ENCODE peak calls at places on chromosomes 16 and 17, in ten cellular contexts. Y, X, F, E, D, Z, K, V, B and L are unnamed samples.

GRCh38 chr17:12667299-12667958 is 1.7 kb downstream of the MYOCD start:
- DNase-seq in K (peak), D (no peak), Z (peak), E (peak), X (no peak), Y (peak), F (peak), B (no peak), V (no peak), L (peak)

GRCh38 chr17:61454095-61454931 is 2.1 kb downstream of the TBX4 start:
- DNase-seq in K (no peak), Z (no peak), V (no peak), X (no peak), E (no peak), Y (no peak), B (no peak), D (no peak), F (no peak), L (no peak)

GRCh38 chr17:59151591-59151990 is 3.4 kb downstream of the SKA2 start:
- DNase-seq in V (no peak), D (no peak), E (no peak), K (no peak), F (no peak), B (no peak), Y (no peak), Z (no peak), X (no peak), L (no peak)

GRCh38 chr16:72947379-72948237 is 100.3 kb downstream of the ZFHX3 start:
- DNase-seq in X (no peak), V (no peak), K (peak), F (no peak), Z (no peak), E (no peak), B (no peak), D (no peak), Y (no peak), L (no peak)

GRCh38 chr16:82892327-82892726 is 265.6 kb downstream of the CDH13 start:
- DNase-seq in X (no peak), K (no peak), F (no peak), D (no peak), E (no peak), Y (no peak), V (no peak), B (no peak), Z (no peak), L (no peak)

GRCh38 chr17:12998461-12998860 is 19.4 kb downstream of the ELAC2 start:
- DNase-seq in V (no peak), E (no peak), Y (no peak), Z (no peak), F (no peak), B (no peak), X (no peak), D (no peak), K (no peak), L (no peak)

GRCh38 chr17:37518816-37519215 is 29.1 kb downstream of the DUSP14 start:
- DNase-seq in X (no peak), K (no peak), F (no peak), E (no peak), B (no peak), Z (no peak), Y (no peak), V (no peak), D (no peak), L (no peak)

GRCh38 chr17:70535986-70536385 is 366.7 kb downstream of the KCNJ2 start:
- DNase-seq in X (no peak), Y (no peak), E (no peak), F (peak), V (no peak), B (no peak), D (no peak), K (no peak), Z (no peak), L (no peak)

GRCh38 chr16:20385844-20386832 is 18.4 kb downstream of the PDILT start:
- DNase-seq in E (peak), Z (peak), Y (peak), B (no peak), X (no peak), D (peak), K (peak), F (peak), V (no peak), L (no peak)

DNA sequence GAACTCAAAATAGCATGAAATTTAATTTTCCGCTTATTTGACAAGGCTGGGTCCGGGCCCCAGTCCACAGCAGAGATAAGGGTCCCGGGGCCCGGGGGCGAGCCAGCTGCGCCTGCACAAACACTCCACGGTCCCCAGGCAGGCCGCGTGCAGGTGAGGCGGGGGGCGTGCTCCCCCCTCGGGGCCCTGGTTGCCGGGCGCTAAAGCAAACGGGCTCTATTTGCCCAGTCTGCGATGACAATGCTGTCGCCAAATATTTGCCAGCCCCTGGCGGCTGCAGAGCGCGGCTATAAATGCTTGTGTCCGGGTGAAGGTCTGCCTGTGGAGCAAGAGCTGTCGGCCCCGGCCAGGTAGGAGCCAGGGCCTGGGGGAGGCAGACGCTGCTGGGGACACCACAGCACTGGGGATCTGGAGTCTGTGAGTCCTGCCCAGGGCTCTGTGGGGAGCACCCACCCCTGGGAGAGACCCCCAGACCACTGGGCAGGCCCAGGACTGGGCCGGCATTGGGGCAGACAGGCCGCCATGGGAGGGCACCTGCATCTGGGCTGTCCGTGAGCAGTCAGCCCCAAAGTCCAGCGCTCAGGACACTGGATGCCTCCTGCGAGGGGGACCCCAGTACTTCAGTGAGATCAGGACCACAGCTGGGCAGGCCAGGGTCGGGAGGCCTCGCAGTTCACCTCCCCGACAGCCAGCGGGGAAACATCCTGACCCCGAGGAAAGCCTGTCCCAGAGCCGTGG is at the start of gene PERCC1:
- DNase-seq in D (no peak), K (peak), F (no peak), Z (no peak), V (no peak), X (no peak), E (no peak), B (no peak), Y (peak), L (no peak)
- TF ChIP-seq CTCF in D (no peak), K (peak), F (no peak), Z (no peak), V (no peak), X (no peak), E (no peak), B (no peak), Y (peak), L (no peak)

GRCh38 chr17:214881-215331 is 33.5 kb upstream of the DOC2B start:
- DNase-seq in E (no peak), D (no peak), Y (no peak), Z (no peak), X (no peak), B (no peak), F (no peak), K (no peak), V (no peak), L (no peak)
- H3K4me3 ChIP-seq in E (no peak), D (no peak), Y (no peak), Z (no peak), X (no peak), B (no peak), F (no peak), K (no peak), V (no peak), L (no peak)

GRCh38 chr16:12900599-12901203 is 697 bp upstream of the SHISA9 start:
- DNase-seq in F (no peak), D (no peak), B (no peak), X (no peak), E (no peak), Y (no peak), K (no peak), V (no peak), Z (no peak), L (no peak)

GRCh38 chr16:12899529-12900168 is 1.7 kb upstream of the SHISA9 start:
- DNase-seq in K (no peak), F (no peak), V (no peak), D (no peak), B (no peak), Z (no peak), E (no peak), X (no peak), Y (peak), L (no peak)

GRCh38 chr16:12898556-12898955 is 2.8 kb upstream of the SHISA9 start:
- DNase-seq in X (no peak), Z (no peak), D (no peak), B (no peak), Y (no peak), K (no peak), E (no peak), F (no peak), V (no peak), L (no peak)

GRCh38 chr16:12893050-12893750 is 8.2 kb upstream of the SHISA9 start:
- DNase-seq in E (no peak), D (no peak), Z (no peak), F (no peak), B (no peak), X (no peak), Y (no peak), K (no peak), V (no peak), L (no peak)

DNA sequence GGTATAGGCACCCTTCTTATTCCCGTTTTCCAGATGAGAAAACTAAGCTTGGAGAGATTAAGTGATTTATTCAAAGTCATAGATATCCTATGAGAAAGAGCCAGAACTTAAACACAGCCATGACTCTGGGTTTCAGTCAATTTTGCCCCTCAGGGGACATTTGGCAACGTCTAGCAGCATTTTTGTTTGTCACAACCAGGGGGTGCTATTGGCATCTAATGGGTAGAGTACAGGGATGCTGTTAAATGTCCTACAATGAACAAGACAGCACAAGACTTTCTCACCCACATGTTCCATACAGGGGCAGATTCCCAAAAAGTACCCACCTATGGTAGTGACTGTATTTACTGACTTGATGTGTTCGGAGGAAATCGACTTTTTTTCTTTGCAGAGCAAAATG is 4.8 kb upstream of the SHISA9 start:
- DNase-seq in V (no peak), Y (no peak), B (no peak), F (peak), Z (no peak), E (no peak), D (no peak), K (peak), X (no peak), L (no peak)
- TF ChIP-seq CTCF in V (peak), Y (peak), B (peak), F (peak), Z (no peak), E (no peak), D (no peak), K (peak), X (peak), L (peak)

DNA sequence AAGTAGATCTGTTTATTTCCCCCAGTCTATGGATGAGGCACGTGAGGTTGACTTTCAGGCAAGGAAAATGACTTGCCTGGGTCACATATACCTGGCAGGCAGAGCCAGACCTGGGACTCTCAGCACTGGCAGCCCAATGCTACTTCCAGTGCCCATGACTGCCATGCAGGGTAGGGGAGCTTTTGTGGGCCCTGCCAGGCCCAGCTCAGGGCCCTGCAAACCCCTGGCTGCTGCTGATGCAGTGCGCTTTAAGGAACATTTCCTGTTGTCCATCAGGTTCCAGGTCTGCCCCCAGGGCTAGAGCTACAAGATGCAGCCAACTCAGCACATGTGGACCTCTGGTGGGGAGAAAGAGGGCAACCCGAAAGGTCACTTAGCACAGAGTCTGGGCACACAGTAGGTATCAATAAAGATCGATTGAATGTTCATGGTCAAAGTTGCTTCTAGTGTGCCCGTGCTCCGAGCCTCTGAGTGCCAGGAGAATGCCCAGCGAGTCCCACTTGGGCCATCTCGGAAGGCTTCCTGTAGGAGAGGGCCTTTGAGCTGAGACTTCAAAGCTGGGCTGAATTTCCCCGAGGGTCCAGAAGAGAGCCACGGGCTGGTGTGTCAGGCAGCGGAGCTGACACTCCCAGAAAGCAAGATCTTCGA is 513 bp upstream of the TBX21 start:
- DNase-seq in X (no peak), Z (no peak), D (no peak), E (no peak), K (no peak), V (no peak), F (no peak), Y (no peak), B (no peak), L (no peak)
- H3K4me3 ChIP-seq in X (peak), Z (no peak), D (no peak), E (no peak), K (no peak), V (no peak), F (no peak), Y (no peak), B (peak), L (no peak)

GRCh38 chr17:81911277-81911961 is at the start of gene PCYT2:
- DNase-seq in V (no peak), Y (peak), K (peak), B (peak), E (peak), Z (peak), D (peak), F (peak), X (peak), L (no peak)
- TF ChIP-seq CTCF in V (no peak), Y (peak), K (peak), B (no peak), E (no peak), Z (no peak), D (peak), F (no peak), X (no peak), L (no peak)

GRCh38 chr17:39813631-39814030 is 50.5 kb downstream of the IKZF3 start:
- DNase-seq in B (no peak), X (no peak), E (no peak), Z (no peak), K (no peak), V (no peak), Y (no peak), D (no peak), F (no peak), L (no peak)
- H3K4me3 ChIP-seq in B (no peak), X (no peak), E (no peak), Z (no peak), K (no peak), V (no peak), Y (no peak), D (no peak), F (no peak), L (no peak)